ENCODE peak calls at places on chromosomes 1 and 21, in six cellular contexts. One of them, this sample, is unnamed.

GRCh38 chr1:33616780-33617179 is 144.3 kb downstream of the ZSCAN20 start:
- DNase-seq in breast epithelium: no peak
- DNase-seq in fibroblast of lung: no peak
- DNase-seq in tibial artery: no peak
- DNase-seq in thyroid gland: no peak
- DNase-seq in left ventricle myocardium inferior: no peak
- DNase-seq in this sample: no peak

GRCh38 chr1:154791292-154792278 is 78.5 kb downstream of the KCNN3 start:
- DNase-seq in thyroid gland: peak; percentile 80
- DNase-seq in fibroblast of lung: peak; percentile 28
- DNase-seq in breast epithelium: no peak
- DNase-seq in tibial artery: no peak
- DNase-seq in left ventricle myocardium inferior: no peak
- DNase-seq in this sample: peak; percentile 87

GRCh38 chr1:54989473-54989872 is 9.0 kb downstream of the TMEM61 start:
- DNase-seq in left ventricle myocardium inferior: no peak
- DNase-seq in breast epithelium: no peak
- DNase-seq in tibial artery: no peak
- DNase-seq in fibroblast of lung: no peak
- DNase-seq in thyroid gland: no peak
- DNase-seq in this sample: no peak

GRCh38 chr1:143691400-143691891 is 280.3 kb downstream of the FAM72C start:
- DNase-seq in thyroid gland: no peak
- DNase-seq in tibial artery: no peak
- DNase-seq in breast epithelium: no peak
- DNase-seq in fibroblast of lung: no peak
- DNase-seq in left ventricle myocardium inferior: no peak
- DNase-seq in this sample: no peak

GRCh38 chr1:216794541-216795055 is 71.4 kb upstream of the ESRRG start:
- DNase-seq in thyroid gland: no peak
- DNase-seq in left ventricle myocardium inferior: no peak
- DNase-seq in fibroblast of lung: no peak
- DNase-seq in tibial artery: no peak
- DNase-seq in breast epithelium: no peak
- DNase-seq in this sample: no peak

GRCh38 chr1:2350486-2350885 is 40.9 kb downstream of the MORN1 start:
- DNase-seq in fibroblast of lung: no peak
- DNase-seq in left ventricle myocardium inferior: no peak
- DNase-seq in breast epithelium: no peak
- DNase-seq in thyroid gland: no peak
- DNase-seq in tibial artery: peak; percentile 11
- DNase-seq in this sample: peak; percentile 66

GRCh38 chr1:145689922-145690321 is 17.2 kb downstream of the PDZK1 start:
- DNase-seq in left ventricle myocardium inferior: no peak
- DNase-seq in tibial artery: no peak
- DNase-seq in breast epithelium: no peak
- DNase-seq in fibroblast of lung: no peak
- DNase-seq in thyroid gland: no peak
- DNase-seq in this sample: no peak

GRCh38 chr1:91851130-91852010 is 34.6 kb downstream of the TGFBR3 start:
- DNase-seq in thyroid gland: peak; percentile 95
- DNase-seq in tibial artery: peak; percentile 89
- DNase-seq in breast epithelium: peak; percentile 54
- DNase-seq in left ventricle myocardium inferior: peak; percentile 95
- DNase-seq in fibroblast of lung: peak; percentile 96
- DNase-seq in this sample: peak; percentile 85

GRCh38 chr1:207711285-207711684 is 40.6 kb upstream of the CD46 start:
- DNase-seq in fibroblast of lung: peak; percentile 20
- DNase-seq in left ventricle myocardium inferior: no peak
- DNase-seq in thyroid gland: no peak
- DNase-seq in tibial artery: no peak
- DNase-seq in breast epithelium: no peak
- DNase-seq in this sample: no peak

GRCh38 chr1:181514298-181515290 is 31.3 kb downstream of the CACNA1E start:
- DNase-seq in breast epithelium: no peak
- DNase-seq in thyroid gland: no peak
- DNase-seq in tibial artery: no peak
- DNase-seq in fibroblast of lung: no peak
- DNase-seq in left ventricle myocardium inferior: no peak
- DNase-seq in this sample: no peak

GRCh38 chr1:61273167-61273705 is 190.9 kb downstream of the NFIA start:
- DNase-seq in fibroblast of lung: no peak
- DNase-seq in breast epithelium: no peak
- DNase-seq in left ventricle myocardium inferior: no peak
- DNase-seq in thyroid gland: no peak
- DNase-seq in tibial artery: no peak
- DNase-seq in this sample: no peak

GRCh38 chr1:23931481-23931880 is 18.3 kb upstream of the CNR2 start:
- DNase-seq in left ventricle myocardium inferior: no peak
- DNase-seq in breast epithelium: no peak
- DNase-seq in fibroblast of lung: no peak
- DNase-seq in thyroid gland: no peak
- DNase-seq in tibial artery: no peak
- DNase-seq in this sample: no peak

GRCh38 chr1:7564097-7564496 is 207.0 kb upstream of the VAMP3 start:
- DNase-seq in thyroid gland: no peak
- DNase-seq in fibroblast of lung: no peak
- DNase-seq in breast epithelium: no peak
- DNase-seq in left ventricle myocardium inferior: no peak
- DNase-seq in tibial artery: no peak
- DNase-seq in this sample: peak; percentile 35

GRCh38 chr1:86205741-86206140 is 49.2 kb upstream of the COL24A1 start:
- DNase-seq in thyroid gland: no peak
- DNase-seq in tibial artery: no peak
- DNase-seq in breast epithelium: no peak
- DNase-seq in fibroblast of lung: no peak
- DNase-seq in left ventricle myocardium inferior: no peak
- DNase-seq in this sample: no peak

GRCh38 chr1:39895096-39895495 is 6.6 kb downstream of the MYCL start:
- DNase-seq in left ventricle myocardium inferior: no peak
- DNase-seq in breast epithelium: peak; percentile 48
- DNase-seq in fibroblast of lung: no peak
- DNase-seq in tibial artery: no peak
- DNase-seq in thyroid gland: peak; percentile 29
- DNase-seq in this sample: no peak

GRCh38 chr1:188735567-188735966 is 1742.1 kb downstream of the BRINP3 start:
- DNase-seq in left ventricle myocardium inferior: no peak
- DNase-seq in thyroid gland: no peak
- DNase-seq in fibroblast of lung: no peak
- DNase-seq in breast epithelium: no peak
- DNase-seq in tibial artery: no peak
- DNase-seq in this sample: no peak

GRCh38 chr1:221768444-221769066 is 26.7 kb upstream of the DUSP10 start:
- DNase-seq in thyroid gland: no peak
- DNase-seq in breast epithelium: no peak
- DNase-seq in left ventricle myocardium inferior: no peak
- DNase-seq in fibroblast of lung: no peak
- DNase-seq in tibial artery: no peak
- DNase-seq in this sample: no peak

GRCh38 chr1:183025782-183026774 is 2.9 kb downstream of the LAMC1 start:
- DNase-seq in breast epithelium: no peak
- DNase-seq in left ventricle myocardium inferior: no peak
- DNase-seq in thyroid gland: no peak
- DNase-seq in fibroblast of lung: peak; percentile 43
- DNase-seq in tibial artery: no peak
- DNase-seq in this sample: no peak

GRCh38 chr1:157994081-157994581 is 686 bp downstream of the KIRREL1 start:
- DNase-seq in breast epithelium: no peak
- DNase-seq in thyroid gland: peak; percentile 30
- DNase-seq in fibroblast of lung: no peak
- DNase-seq in left ventricle myocardium inferior: no peak
- DNase-seq in tibial artery: peak; percentile 46
- DNase-seq in this sample: no peak

GRCh38 chr1:71881611-71882010 is 400.7 kb downstream of the NEGR1 start:
- DNase-seq in left ventricle myocardium inferior: no peak
- DNase-seq in breast epithelium: no peak
- DNase-seq in fibroblast of lung: peak; percentile 23
- DNase-seq in tibial artery: no peak
- DNase-seq in thyroid gland: no peak
- DNase-seq in this sample: no peak

GRCh38 chr1:226642421-226642820 is 93.9 kb downstream of the STUM start:
- DNase-seq in thyroid gland: no peak
- DNase-seq in left ventricle myocardium inferior: no peak
- DNase-seq in tibial artery: no peak
- DNase-seq in breast epithelium: no peak
- DNase-seq in fibroblast of lung: no peak
- DNase-seq in this sample: peak; percentile 68

GRCh38 chr1:205805082-205805711 is 7.8 kb downstream of the SLC41A1 start:
- DNase-seq in fibroblast of lung: no peak
- DNase-seq in thyroid gland: no peak
- DNase-seq in tibial artery: no peak
- DNase-seq in left ventricle myocardium inferior: no peak
- DNase-seq in breast epithelium: peak; percentile 63
- DNase-seq in this sample: no peak

GRCh38 chr1:172500207-172500606 is 32.7 kb upstream of the SUCO start:
- DNase-seq in tibial artery: no peak
- DNase-seq in breast epithelium: no peak
- DNase-seq in fibroblast of lung: no peak
- DNase-seq in left ventricle myocardium inferior: no peak
- DNase-seq in thyroid gland: no peak
- DNase-seq in this sample: no peak

GRCh38 chr21:41090981-41091380 is 77.0 kb upstream of the BACE2 start:
- DNase-seq in left ventricle myocardium inferior: no peak
- DNase-seq in tibial artery: no peak
- DNase-seq in thyroid gland: peak; percentile 48
- DNase-seq in breast epithelium: no peak
- DNase-seq in fibroblast of lung: no peak
- DNase-seq in this sample: no peak

GRCh38 chr1:215457213-215457612 is 109.9 kb upstream of the KCTD3 start:
- DNase-seq in tibial artery: no peak
- DNase-seq in left ventricle myocardium inferior: no peak
- DNase-seq in thyroid gland: no peak
- DNase-seq in breast epithelium: no peak
- DNase-seq in fibroblast of lung: no peak
- DNase-seq in this sample: no peak

GRCh38 chr1:160071289-160071688 is 1.3 kb upstream of the KCNJ10 start:
- DNase-seq in tibial artery: no peak
- DNase-seq in breast epithelium: no peak
- DNase-seq in left ventricle myocardium inferior: no peak
- DNase-seq in thyroid gland: no peak
- DNase-seq in fibroblast of lung: no peak
- DNase-seq in this sample: no peak

GRCh38 chr1:160076295-160076694 is 5.0 kb upstream of the KCNJ9 start:
- DNase-seq in breast epithelium: no peak
- DNase-seq in tibial artery: no peak
- DNase-seq in fibroblast of lung: no peak
- DNase-seq in thyroid gland: no peak
- DNase-seq in left ventricle myocardium inferior: no peak
- DNase-seq in this sample: peak; percentile 15

GRCh38 chr1:160078392-160079195 is 2.7 kb upstream of the KCNJ9 start:
- DNase-seq in fibroblast of lung: peak; percentile 18
- DNase-seq in left ventricle myocardium inferior: no peak
- DNase-seq in thyroid gland: peak; percentile 16
- DNase-seq in breast epithelium: no peak
- DNase-seq in tibial artery: no peak
- DNase-seq in this sample: peak; percentile 77

GRCh38 chr1:160077496-160077895 is 3.8 kb upstream of the KCNJ9 start:
- DNase-seq in breast epithelium: no peak
- DNase-seq in thyroid gland: no peak
- DNase-seq in left ventricle myocardium inferior: no peak
- DNase-seq in tibial artery: no peak
- DNase-seq in fibroblast of lung: no peak
- DNase-seq in this sample: peak; percentile 27

GRCh38 chr1:160074865-160075264 is 4.9 kb upstream of the KCNJ10 start:
- DNase-seq in fibroblast of lung: no peak
- DNase-seq in tibial artery: no peak
- DNase-seq in left ventricle myocardium inferior: no peak
- DNase-seq in thyroid gland: no peak
- DNase-seq in breast epithelium: no peak
- DNase-seq in this sample: no peak
- H3K27me3 ChIP-seq in fibroblast of lung: peaks cover 31% of the 10 kb centered on the region
- H3K27me3 ChIP-seq in tibial artery: no peaks in the 10 kb centered on the region
- H3K27me3 ChIP-seq in left ventricle myocardium inferior: peaks cover 71% of the 10 kb centered on the region
- H3K27me3 ChIP-seq in thyroid gland: no peaks in the 10 kb centered on the region
- H3K27me3 ChIP-seq in breast epithelium: peaks cover 15% of the 10 kb centered on the region
- H3K27me3 ChIP-seq in this sample: peaks cover 46% of the 10 kb centered on the region

GRCh38 chr1:201420608-201421002 is 925 bp downstream of the TNNI1 start:
- DNase-seq in thyroid gland: no peak
- DNase-seq in left ventricle myocardium inferior: no peak
- DNase-seq in tibial artery: no peak
- DNase-seq in breast epithelium: no peak
- DNase-seq in fibroblast of lung: no peak
- DNase-seq in this sample: peak; percentile 67
- TF ChIP-seq CTCF in thyroid gland: no peak
- TF ChIP-seq CTCF in left ventricle myocardium inferior: no peak
- TF ChIP-seq CTCF in tibial artery: no peak
- TF ChIP-seq CTCF in breast epithelium: no peak
- TF ChIP-seq CTCF in fibroblast of lung: no peak
- TF ChIP-seq CTCF in this sample: no peak

DNA sequence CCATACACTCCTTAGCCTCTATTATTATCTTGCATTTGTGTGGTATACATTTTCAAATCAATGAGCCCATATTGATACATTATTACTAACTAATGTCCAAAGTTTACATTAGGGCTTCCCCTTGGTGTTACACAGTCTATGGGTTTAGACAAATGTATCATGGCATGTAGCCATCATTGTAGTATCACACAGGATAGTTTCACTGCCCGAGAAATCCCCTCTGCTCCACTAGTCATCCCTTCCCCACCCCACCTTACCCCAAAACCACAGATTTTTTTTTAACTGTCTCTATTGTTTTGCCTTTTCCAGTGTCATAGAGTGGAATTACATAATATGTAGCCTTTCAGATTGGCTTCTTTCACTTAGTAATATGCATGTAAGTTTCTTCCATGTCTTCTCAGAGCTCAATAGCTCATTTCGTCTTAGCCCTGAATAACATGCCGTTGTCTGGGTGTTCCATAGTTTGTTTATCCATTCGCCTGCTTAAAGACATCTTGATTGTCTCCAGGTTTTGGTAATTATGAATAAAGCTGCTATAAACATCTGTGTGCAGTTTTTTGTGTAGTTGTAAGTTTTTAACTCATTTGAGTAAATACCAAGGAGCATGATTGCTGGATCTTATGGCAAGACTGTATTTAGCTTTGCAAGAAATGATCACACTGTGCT is 86.4 kb upstream of the LYST start:
- DNase-seq in thyroid gland: no peak
- DNase-seq in tibial artery: no peak
- DNase-seq in fibroblast of lung: no peak
- DNase-seq in breast epithelium: no peak
- DNase-seq in left ventricle myocardium inferior: no peak
- DNase-seq in this sample: no peak
- H3K27ac ChIP-seq in thyroid gland: no peak overlapping the region
- H3K27ac ChIP-seq in tibial artery: no peak overlapping the region
- H3K27ac ChIP-seq in fibroblast of lung: peak overlapping the region; percentile 34
- H3K27ac ChIP-seq in breast epithelium: no peak overlapping the region
- H3K27ac ChIP-seq in left ventricle myocardium inferior: no peak overlapping the region
- H3K27ac ChIP-seq in this sample: no peak overlapping the region

GRCh38 chr1:209789245-209789644 is 4.9 kb upstream of the C1orf74 start:
- DNase-seq in tibial artery: no peak
- DNase-seq in thyroid gland: no peak
- DNase-seq in fibroblast of lung: no peak
- DNase-seq in breast epithelium: no peak
- DNase-seq in left ventricle myocardium inferior: no peak
- DNase-seq in this sample: no peak
- H3K27me3 ChIP-seq in tibial artery: no peaks in the 10 kb centered on the region
- H3K27me3 ChIP-seq in thyroid gland: no peaks in the 10 kb centered on the region
- H3K27me3 ChIP-seq in fibroblast of lung: peaks cover 6% of the 10 kb centered on the region
- H3K27me3 ChIP-seq in breast epithelium: no peaks in the 10 kb centered on the region
- H3K27me3 ChIP-seq in left ventricle myocardium inferior: peaks cover 5% of the 10 kb centered on the region
- H3K27me3 ChIP-seq in this sample: no peaks in the 10 kb centered on the region

GRCh38 chr1:169427081-169427611 is at the start of gene CCDC181:
- DNase-seq in tibial artery: peak; percentile 27
- DNase-seq in left ventricle myocardium inferior: peak; percentile 55
- DNase-seq in fibroblast of lung: peak; percentile 78
- DNase-seq in breast epithelium: no peak
- DNase-seq in thyroid gland: peak; percentile 45
- DNase-seq in this sample: peak; percentile 72
- TF ChIP-seq CTCF in tibial artery: no peak
- TF ChIP-seq CTCF in left ventricle myocardium inferior: no peak
- TF ChIP-seq CTCF in fibroblast of lung: no peak
- TF ChIP-seq CTCF in breast epithelium: no peak
- TF ChIP-seq CTCF in thyroid gland: no peak
- TF ChIP-seq CTCF in this sample: no peak

This sample was measured in spleen.